ENCODE peak calls at places on chromosomes 12 and 14, in six cellular contexts. D, K, N, Y, L and O are unnamed samples.

GRCh38 chr14:60485600-60486251 is at the start of gene C14orf39:
- DNase-seq in D (no peak), K (no peak), N (no peak), Y (peak), L (no peak), O (no peak)

GRCh38 chr12:99984271-99985128 is at the start of gene ANKS1B:
- DNase-seq in D (peak), K (no peak), N (peak), Y (peak), L (peak), O (peak)

GRCh38 chr14:71583246-71583645 is 349.0 kb upstream of the RGS6 start:
- DNase-seq in D (no peak), K (no peak), N (no peak), Y (no peak), L (no peak), O (no peak)

GRCh38 chr12:13052414-13052813 is 8.2 kb downstream of the FAM234B start:
- DNase-seq in D (no peak), K (no peak), N (no peak), Y (no peak), L (no peak), O (no peak)

GRCh38 chr12:94175763-94176660 is 27.6 kb downstream of the PLXNC1 start:
- DNase-seq in D (no peak), K (no peak), N (no peak), Y (peak), L (peak), O (peak)

GRCh38 chr14:98218213-98218612 is 1053.8 kb downstream of the BCL11B start:
- DNase-seq in D (no peak), K (no peak), N (no peak), Y (no peak), L (no peak), O (no peak)

GRCh38 chr12:31578632-31579031 is 12.3 kb downstream of the DENND5B start:
- DNase-seq in D (no peak), K (no peak), N (no peak), Y (peak), L (no peak), O (no peak)

GRCh38 chr12:46268349-46268616 is 560 bp downstream of the SLC38A1 start:
- DNase-seq in D (no peak), K (no peak), N (no peak), Y (peak), L (peak), O (no peak)

GRCh38 chr14:94439453-94440057 is 13.0 kb downstream of the SERPINA11 start:
- DNase-seq in D (no peak), K (no peak), N (no peak), Y (no peak), L (no peak), O (peak)

GRCh38 chr12:99605-100004 is 33.0 kb downstream of the IQSEC3 start:
- DNase-seq in D (no peak), K (no peak), N (no peak), Y (peak), L (no peak), O (no peak)

GRCh38 chr12:20120296-20120695 is 248.0 kb upstream of the PDE3A start:
- DNase-seq in D (no peak), K (no peak), N (no peak), Y (peak), L (peak), O (no peak)

GRCh38 chr14:68819260-68819691 is 26.4 kb upstream of the ZFP36L1 start:
- DNase-seq in D (no peak), K (no peak), N (no peak), Y (peak), L (peak), O (no peak)

GRCh38 chr12:25502071-25502555 is 51.0 kb downstream of the LMNTD1 start:
- DNase-seq in D (no peak), K (no peak), N (no peak), Y (no peak), L (no peak), O (no peak)

GRCh38 chr12:125720961-125721360 is 655.7 kb downstream of the AACS start:
- DNase-seq in D (no peak), K (no peak), N (no peak), Y (no peak), L (no peak), O (no peak)

GRCh38 chr14:101828038-101828437 is 66.5 kb downstream of the PPP2R5C start:
- DNase-seq in D (no peak), K (no peak), N (no peak), Y (no peak), L (no peak), O (no peak)

GRCh38 chr14:56814468-56815074 is 4.3 kb upstream of the OTX2 start:
- DNase-seq in D (no peak), K (no peak), N (no peak), Y (no peak), L (no peak), O (no peak)

GRCh38 chr12:49644620-49644994 is 21.2 kb downstream of the PRPF40B start:
- DNase-seq in D (peak), K (peak), N (peak), Y (peak), L (peak), O (peak)

GRCh38 chr14:53432378-53432802 is 279.3 kb upstream of the DDHD1 start:
- DNase-seq in D (no peak), K (peak), N (no peak), Y (peak), L (peak), O (peak)

GRCh38 chr12:56257491-56258067 is 605 bp downstream of the ANKRD52 start:
- DNase-seq in D (no peak), K (no peak), N (no peak), Y (peak), L (peak), O (no peak)

GRCh38 chr14:74976264-74977113 is 21.1 kb upstream of the PGF start:
- DNase-seq in D (no peak), K (peak), N (no peak), Y (no peak), L (no peak), O (no peak)

GRCh38 chr12:50059440-50060119 is 2.2 kb downstream of the ASIC1 start:
- DNase-seq in D (no peak), K (no peak), N (no peak), Y (no peak), L (no peak), O (peak)

GRCh38 chr12:15662983-15663659 is 126.1 kb downstream of the EPS8 start:
- DNase-seq in D (no peak), K (no peak), N (no peak), Y (peak), L (peak), O (no peak)

GRCh38 chr12:103705098-103705497 is 118.0 kb downstream of the STAB2 start:
- DNase-seq in D (no peak), K (no peak), N (no peak), Y (no peak), L (no peak), O (no peak)

GRCh38 chr12:103705927-103706326 is 118.9 kb downstream of the STAB2 start:
- DNase-seq in D (no peak), K (no peak), N (no peak), Y (no peak), L (no peak), O (no peak)
- TF ChIP-seq CTCF in D (no peak), K (peak), N (no peak), Y (peak), L (peak), O (no peak)

GRCh38 chr14:21054768-21055145 is 2.9 kb upstream of the RNASE8 start:
- DNase-seq in D (no peak), K (no peak), N (no peak), Y (no peak), L (no peak), O (no peak)
- H3K4me3 ChIP-seq in D (no peak), K (no peak), N (no peak), Y (no peak), L (no peak), O (no peak)

GRCh38 chr12:22116376-22116775 is 70.4 kb downstream of the CMAS start:
- DNase-seq in D (no peak), K (no peak), N (no peak), Y (no peak), L (no peak), O (no peak)

GRCh38 chr12:22117551-22117950 is 71.5 kb downstream of the CMAS start:
- DNase-seq in D (no peak), K (no peak), N (no peak), Y (no peak), L (no peak), O (no peak)

GRCh38 chr12:22124987-22125386 is 79.0 kb downstream of the CMAS start:
- DNase-seq in D (no peak), K (no peak), N (no peak), Y (no peak), L (no peak), O (no peak)

GRCh38 chr12:22118206-22118605 is 72.2 kb downstream of the CMAS start:
- DNase-seq in D (no peak), K (no peak), N (no peak), Y (no peak), L (no peak), O (no peak)

DNA sequence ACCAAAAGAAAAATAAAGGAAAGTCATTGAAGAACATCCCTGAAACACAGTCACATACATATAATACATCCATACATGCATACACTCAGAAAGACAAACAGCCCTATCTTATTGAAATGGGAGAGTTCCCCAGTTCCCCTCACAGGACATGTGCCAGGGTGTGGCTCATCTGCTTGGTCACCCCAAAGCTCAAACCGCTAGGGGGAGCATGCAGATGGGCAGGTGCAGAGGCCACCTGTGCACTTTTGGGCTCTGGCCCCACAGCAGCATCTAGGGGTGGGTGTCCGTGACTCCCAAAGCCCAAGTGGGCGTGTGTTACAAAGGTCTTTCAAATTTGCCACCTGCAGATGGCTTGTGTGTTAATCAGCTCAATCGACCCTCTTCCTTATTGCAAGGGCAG is 75.2 kb downstream of the CMAS start:
- DNase-seq in D (no peak), K (no peak), N (no peak), Y (no peak), L (no peak), O (peak)
- TF ChIP-seq CTCF in D (no peak), K (peak), N (no peak), Y (peak), L (peak), O (peak)

DNA sequence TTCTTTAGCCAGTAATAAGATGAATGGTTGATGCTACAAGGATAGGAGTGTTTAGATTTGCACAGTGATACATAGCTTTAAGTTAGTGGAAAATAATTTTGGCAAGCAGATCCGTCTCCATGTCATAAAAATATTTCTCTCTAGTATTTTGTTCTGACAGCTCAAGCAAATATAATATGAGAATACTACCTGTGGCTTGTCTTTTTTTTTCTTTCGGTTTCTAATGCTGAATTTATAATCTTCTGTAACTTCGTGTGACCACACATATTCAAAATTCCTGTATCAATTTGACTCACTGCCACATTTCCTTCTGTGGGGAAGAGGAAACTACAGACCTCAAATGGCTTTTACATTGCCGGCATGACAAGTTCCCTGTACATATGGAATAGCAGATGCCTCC is 103.7 kb upstream of the CCDC91 start:
- DNase-seq in D (no peak), K (peak), N (no peak), Y (no peak), L (no peak), O (peak)
- H3K4me3 ChIP-seq in D (no peak), K (no peak), N (no peak), Y (no peak), L (no peak), O (no peak)

DNA sequence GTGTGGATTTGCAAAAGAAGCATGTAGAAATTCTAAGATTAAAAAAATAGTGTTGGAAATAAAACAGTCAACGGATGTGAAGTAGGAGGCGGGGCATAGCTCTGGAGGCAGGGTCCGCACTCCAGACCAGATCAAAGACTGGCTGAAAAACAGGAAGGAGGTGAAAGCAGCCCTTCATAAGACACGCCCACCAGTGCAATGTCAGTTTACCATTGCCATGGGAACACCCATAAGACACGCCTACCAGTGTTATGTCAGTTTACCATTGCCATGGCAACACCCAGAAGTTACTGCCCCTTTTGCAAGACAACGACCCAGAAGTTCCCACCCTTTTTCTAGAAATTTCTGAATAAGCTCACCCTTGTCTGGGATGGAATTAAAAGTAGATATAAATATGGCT is 87.1 kb downstream of the FZD10 start:
- DNase-seq in D (no peak), K (no peak), N (no peak), Y (no peak), L (no peak), O (no peak)
- TF ChIP-seq CTCF in D (no peak), K (no peak), N (no peak), Y (no peak), L (no peak), O (no peak)

GRCh38 chr12:96421014-96421413 is 20.8 kb upstream of the CDK17 start:
- DNase-seq in D (no peak), K (no peak), N (no peak), Y (no peak), L (no peak), O (peak)
- H3K4me3 ChIP-seq in D (no peak), K (no peak), N (no peak), Y (no peak), L (no peak), O (peak)

GRCh38 chr14:105471823-105472495 is 2.7 kb upstream of the CRIP2 start:
- DNase-seq in D (no peak), K (no peak), N (no peak), Y (no peak), L (no peak), O (no peak)

GRCh38 chr14:105470163-105470811 is 4.3 kb upstream of the CRIP2 start:
- DNase-seq in D (no peak), K (no peak), N (no peak), Y (no peak), L (no peak), O (no peak)

GRCh38 chr14:105469456-105470162 is 5.0 kb upstream of the CRIP2 start:
- DNase-seq in D (no peak), K (no peak), N (no peak), Y (no peak), L (no peak), O (no peak)

GRCh38 chr14:105472496-105472991 is 2.1 kb upstream of the CRIP2 start:
- DNase-seq in D (peak), K (no peak), N (no peak), Y (no peak), L (no peak), O (no peak)

GRCh38 chr14:105470812-105471771 is 3.5 kb upstream of the CRIP2 start:
- DNase-seq in D (no peak), K (no peak), N (no peak), Y (peak), L (no peak), O (no peak)
- TF ChIP-seq CTCF in D (peak), K (no peak), N (no peak), Y (peak), L (no peak), O (no peak)

DNA sequence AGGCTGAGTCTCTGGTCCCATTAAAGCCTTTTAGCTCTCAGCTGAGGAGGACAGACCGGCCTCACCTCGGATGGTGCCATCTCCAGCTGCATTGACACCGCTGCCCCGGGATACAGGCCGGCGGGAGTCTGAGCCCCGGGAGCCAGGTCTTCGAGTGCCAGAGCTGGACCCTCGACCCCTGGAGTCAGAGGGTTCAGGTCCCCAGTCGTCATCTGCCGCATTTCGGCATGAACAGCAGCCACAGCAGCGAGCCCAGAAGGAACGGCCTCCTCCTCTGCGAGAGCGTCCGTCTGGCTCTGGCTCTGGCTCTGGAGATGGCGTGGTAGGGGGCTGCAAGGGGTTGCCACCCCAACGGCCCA is 1.0 kb downstream of the TGM1 start:
- DNase-seq in D (no peak), K (no peak), N (no peak), Y (no peak), L (no peak), O (no peak)
- H3K4me3 ChIP-seq in D (no peak), K (no peak), N (no peak), Y (no peak), L (no peak), O (no peak)

GRCh38 chr12:27801630-27802029 is 21.6 kb upstream of the MANSC4 start:
- DNase-seq in D (no peak), K (no peak), N (no peak), Y (no peak), L (no peak), O (no peak)
- TF ChIP-seq CTCF in D (no peak), K (no peak), N (no peak), Y (no peak), L (no peak), O (no peak)

GRCh38 chr12:6771509-6772330 is 600 bp upstream of the LAG3 start:
- DNase-seq in D (no peak), K (no peak), N (no peak), Y (peak), L (peak), O (no peak)

GRCh38 chr12:6771091-6771495 is 1.2 kb upstream of the LAG3 start:
- DNase-seq in D (no peak), K (no peak), N (peak), Y (no peak), L (peak), O (no peak)

GRCh38 chr12:6773662-6774351 is 1.5 kb downstream of the LAG3 start:
- DNase-seq in D (no peak), K (no peak), N (no peak), Y (no peak), L (no peak), O (no peak)

GRCh38 chr12:6772729-6773661 is 675 bp downstream of the LAG3 start:
- DNase-seq in D (no peak), K (no peak), N (no peak), Y (no peak), L (no peak), O (no peak)

DNA sequence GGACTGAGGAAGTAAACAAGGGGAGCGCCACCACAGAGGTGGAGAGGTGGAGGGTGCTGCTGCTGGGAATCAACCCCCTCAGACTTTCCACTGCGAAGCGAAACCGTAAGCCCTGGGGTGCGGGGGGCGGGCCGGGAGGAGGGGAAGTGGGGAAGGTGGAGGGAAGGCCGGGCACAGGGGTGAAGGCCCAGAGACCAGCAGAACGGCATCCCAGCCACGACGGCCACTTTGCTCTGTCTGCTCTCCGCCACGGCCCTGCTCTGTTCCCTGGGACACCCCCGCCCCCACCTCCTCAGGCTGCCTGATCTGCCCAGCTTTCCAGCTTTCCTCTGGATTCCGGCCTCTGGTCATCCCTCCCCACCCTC is at the start of gene LAG3:
- DNase-seq in D (no peak), K (no peak), N (no peak), Y (no peak), L (no peak), O (no peak)
- H3K4me3 ChIP-seq in D (no peak), K (no peak), N (no peak), Y (no peak), L (no peak), O (peak)